ENCODE peak calls at places on chromosomes 4 and X, in four cellular contexts. T is brain microvascular endothelial cell, U is sigmoid colon, X is psoas muscle. C is an unnamed sample.

GRCh38 chr4:8109406-8110065 is 49.1 kb downstream of the ABLIM2 start:
- DNase-seq in T (no peak), X (no peak), U (no peak), C (no peak)

GRCh38 chr4:168884251-168885124 is 125.6 kb downstream of the CBR4 start:
- DNase-seq in X (no peak), T (no peak), U (no peak), C (no peak)

GRCh38 chr4:164734476-164734875 is 19.5 kb upstream of the SMIM31 start:
- DNase-seq in T (no peak), U (no peak), X (no peak), C (no peak)

GRCh38 chrX:30870572-30870971 is 18.5 kb downstream of the TAB3 start:
- DNase-seq in X (no peak), T (no peak), U (no peak), C (no peak)

GRCh38 chrX:26286836-26287235 is 70.9 kb downstream of the MAGEB5 start:
- DNase-seq in X (no peak), U (no peak), T (no peak), C (no peak)

GRCh38 chrX:130108647-130109428 is 1.5 kb downstream of the ELF4 start:
- DNase-seq in T (no peak), X (peak), U (no peak), C (peak)

GRCh38 chrX:126847143-126847542 is 27.6 kb downstream of the PRR32 start:
- DNase-seq in T (no peak), U (no peak), X (no peak), C (no peak)

GRCh38 chr4:169254546-169254983 is 16.2 kb downstream of the SH3RF1 start:
- DNase-seq in U (no peak), X (no peak), T (peak), C (no peak)

GRCh38 chrX:40945366-40945713 is 139.9 kb upstream of the USP9X start:
- DNase-seq in U (peak), T (peak), X (no peak), C (no peak)

GRCh38 chr4:21948347-21949072 is at the start of gene KCNIP4:
- DNase-seq in T (peak), X (no peak), U (no peak), C (peak)

GRCh38 chrX:140918398-140919043 is 83.9 kb upstream of the SPANXB1 start:
- DNase-seq in X (no peak), U (no peak), T (peak), C (no peak)

GRCh38 chrX:129798888-129799287 is 19.1 kb downstream of the SASH3 start:
- DNase-seq in T (no peak), U (no peak), X (no peak), C (no peak)

GRCh38 chr4:109649872-109650271 is 53.4 kb downstream of the CASP6 start:
- DNase-seq in X (no peak), T (no peak), U (no peak), C (no peak)

GRCh38 chrX:68978211-68978780 is 149.5 kb downstream of the EFNB1 start:
- DNase-seq in U (no peak), T (no peak), X (no peak), C (no peak)

GRCh38 chr4:153345011-153345981 is 808 bp downstream of the MND1 start:
- DNase-seq in X (peak), T (peak), U (peak), C (peak)

GRCh38 chr4:3471886-3472285 is 8.8 kb downstream of the DOK7 start:
- DNase-seq in T (no peak), U (no peak), X (peak), C (no peak)

GRCh38 chrX:153209347-153209746 is 30.3 kb downstream of the MAGEA1 start:
- DNase-seq in U (no peak), X (no peak), T (no peak), C (no peak)

GRCh38 chr4:146122398-146122797 is 53.1 kb upstream of the LSM6 start:
- DNase-seq in X (no peak), U (no peak), T (no peak), C (no peak)

GRCh38 chr4:182145360-182145905 is 97.8 kb upstream of the TENM3 start:
- DNase-seq in X (no peak), T (no peak), U (no peak), C (no peak)

GRCh38 chr4:4864443-4864939 is 5.0 kb downstream of the MSX1 start:
- DNase-seq in T (no peak), U (no peak), X (no peak), C (no peak)

GRCh38 chr4:73662709-73663546 is 42.7 kb upstream of the RASSF6 start:
- DNase-seq in T (peak), X (no peak), U (no peak), C (no peak)

GRCh38 chr4:82900016-82900334 is 560 bp upstream of the THAP9 start:
- DNase-seq in U (peak), T (no peak), X (no peak), C (no peak)

GRCh38 chr4:82898322-82899243 is 2.0 kb upstream of the THAP9 start:
- DNase-seq in U (no peak), X (no peak), T (peak), C (no peak)

GRCh38 chr4:82901129-82901718 is 689 bp downstream of the THAP9 start:
- DNase-seq in T (no peak), U (no peak), X (no peak), C (no peak)

GRCh38 chr4:82900335-82901128 is at the start of gene THAP9:
- DNase-seq in X (peak), T (peak), U (peak), C (peak)

GRCh38 chr4:82899339-82899738 is 1.2 kb upstream of the THAP9 start:
- DNase-seq in X (no peak), U (no peak), T (no peak), C (no peak)
- H3K27ac ChIP-seq in X (peak), U (peak), T (peak), C (peak)

GRCh38 chrX:24243692-24244091 is 70.2 kb downstream of the SUPT20HL2 start:
- DNase-seq in U (no peak), T (no peak), X (no peak), C (no peak)

GRCh38 chrX:24242649-24243556 is 71.0 kb downstream of the SUPT20HL2 start:
- DNase-seq in T (peak), X (peak), U (peak), C (no peak)

GRCh38 chrX:24245201-24245600 is 68.7 kb downstream of the SUPT20HL2 start:
- DNase-seq in T (no peak), X (no peak), U (no peak), C (no peak)

GRCh38 chrX:24241822-24242648 is 71.8 kb downstream of the SUPT20HL2 start:
- DNase-seq in T (peak), X (no peak), U (no peak), C (no peak)
- TF ChIP-seq CTCF in T (peak), X (peak), U (peak), C (peak)

GRCh38 chr4:1205641-1206298 is 33.4 kb upstream of the SPON2 start:
- DNase-seq in X (peak), U (peak), T (no peak), C (peak)
- H3K27ac ChIP-seq in X (no peak), U (peak), T (no peak), C (no peak)

GRCh38 chrX:135572436-135572835 is 52.0 kb downstream of the INTS6L start:
- DNase-seq in X (no peak), T (no peak), U (no peak), C (no peak)
- TF ChIP-seq CTCF in X (peak), T (peak), U (peak), C (peak)

GRCh38 chr4:31085736-31086135 is 365.6 kb downstream of the PCDH7 start:
- DNase-seq in T (no peak), U (no peak), X (no peak), C (no peak)

GRCh38 chr4:31084806-31085416 is 364.7 kb downstream of the PCDH7 start:
- DNase-seq in X (no peak), U (no peak), T (no peak), C (no peak)

GRCh38 chr4:31089815-31090214 is 369.6 kb downstream of the PCDH7 start:
- DNase-seq in X (no peak), T (peak), U (no peak), C (peak)

GRCh38 chr4:31086771-31087330 is 366.7 kb downstream of the PCDH7 start:
- DNase-seq in T (no peak), U (no peak), X (no peak), C (no peak)

DNA sequence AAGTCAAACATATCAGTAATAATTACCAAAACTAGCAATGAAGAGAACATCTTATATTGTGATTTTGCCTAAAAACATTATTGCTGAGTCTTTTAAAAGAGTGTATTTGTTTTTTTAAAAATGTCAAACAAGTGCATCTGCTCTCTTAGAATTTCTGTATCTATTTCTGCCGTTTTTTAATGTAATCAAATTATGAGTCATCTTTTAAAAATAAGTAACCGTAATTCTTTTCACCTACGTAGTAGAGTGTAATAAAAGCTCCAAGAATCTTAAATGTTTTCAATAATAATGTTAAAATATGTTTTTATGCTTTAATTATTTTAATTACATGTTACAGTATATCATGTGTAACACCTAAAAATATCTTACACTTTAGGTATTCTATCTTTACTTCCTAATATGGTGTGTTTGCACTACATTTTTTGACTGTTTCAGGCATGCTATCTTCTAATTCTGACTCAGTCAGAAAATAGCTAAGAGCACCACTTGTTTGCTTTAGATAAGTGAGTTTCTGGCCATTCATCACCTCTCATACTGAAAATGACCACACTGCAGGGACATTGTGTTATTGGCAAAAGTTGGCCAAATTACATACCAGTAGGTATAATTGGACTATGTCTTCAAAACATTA is 368.5 kb downstream of the PCDH7 start:
- DNase-seq in U (no peak), X (no peak), T (peak), C (no peak)
- H3K27ac ChIP-seq in U (no peak), X (no peak), T (no peak), C (no peak)

GRCh38 chrX:105701310-105702052 is 120.9 kb upstream of the NRK start:
- DNase-seq in U (no peak), X (no peak), T (no peak), C (no peak)
- TF ChIP-seq CTCF in U (no peak), X (peak), T (peak), C (peak)

DNA sequence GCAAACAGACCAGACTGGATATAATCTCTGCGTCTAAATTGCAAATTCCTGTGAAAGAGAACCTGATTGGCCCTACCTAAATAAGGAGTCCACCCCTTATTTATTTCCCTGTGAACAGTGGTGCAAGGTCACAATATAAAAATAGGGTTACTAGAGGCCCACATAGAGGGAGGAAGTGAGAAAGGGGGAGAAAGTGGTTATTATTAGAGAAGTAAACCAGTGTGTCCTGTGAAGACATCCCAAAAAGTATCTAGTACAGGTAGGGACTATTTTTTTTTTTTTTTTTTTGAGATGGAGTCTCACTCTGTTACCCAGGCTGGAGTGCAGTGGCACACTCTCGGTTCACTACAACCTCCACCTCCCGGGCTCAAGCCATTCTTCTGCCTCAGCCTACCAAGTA is 15.0 kb upstream of the FRYL start:
- DNase-seq in X (no peak), U (no peak), T (no peak), C (no peak)
- H3K27ac ChIP-seq in X (no peak), U (no peak), T (no peak), C (no peak)

GRCh38 chr4:94127707-94128328 is 79.8 kb upstream of the SMARCAD1 start:
- DNase-seq in U (no peak), T (no peak), X (no peak), C (no peak)
- TF ChIP-seq CTCF in U (peak), T (peak), X (peak), C (peak)

GRCh38 chr4:2252530-2252924 is 9.4 kb downstream of the MXD4 start:
- DNase-seq in X (peak), T (no peak), U (no peak), C (no peak)
- H3K27ac ChIP-seq in X (no peak), T (no peak), U (no peak), C (no peak)

C was measured in upper lobe of right lung.